ENCODE peak calls at places on chromosomes 2 and 18, in eight cellular contexts. T is memory B cell; N is glutamatergic neuron; X is naive thymus-derived CD4-positive, alpha-beta T cell; D is 8988T; P is HCEC 1CT; F is neural crest cell; B is astrocyte. V is an unnamed sample.

GRCh38 chr2:149741646-149742045 is 154.1 kb upstream of the MMADHC start:
- DNase-seq in F (no peak), B (peak; percentile 93), X (no peak), P (peak; percentile 93), N (no peak), T (no peak), D (no peak), V (no peak)

GRCh38 chr2:38499921-38500634 is 102.7 kb downstream of the HNRNPLL start:
- DNase-seq in D (no peak), F (no peak), T (no peak), P (no peak), X (no peak), N (no peak), B (no peak), V (no peak)

GRCh38 chr2:176001281-176001902 is 675 bp downstream of the LNPK start:
- DNase-seq in P (peak; percentile 37), F (peak; percentile 33), X (peak; percentile 16), T (no peak), D (no peak), N (peak; percentile 44), B (peak; percentile 33), V (peak; percentile 29)

GRCh38 chr2:53987336-53987921 is 16.6 kb upstream of the PSME4 start:
- DNase-seq in T (no peak), B (peak; percentile 90), P (peak; percentile 44), N (no peak), D (no peak), F (no peak), X (no peak), V (no peak)

GRCh38 chr18:49052891-49053644 is 102.3 kb upstream of the SMAD7 start:
- DNase-seq in P (peak; percentile 88), T (no peak), D (peak; percentile 49), B (peak; percentile 99), F (no peak), N (no peak), X (no peak), V (no peak)

GRCh38 chr18:79687806-79688205 is 8.2 kb downstream of the CTDP1 start:
- DNase-seq in B (peak; percentile 62), X (no peak), P (no peak), D (no peak), F (no peak), N (no peak), T (no peak), V (no peak)

GRCh38 chr2:212387146-212387545 is 151.5 kb downstream of the ERBB4 start:
- DNase-seq in D (no peak), N (no peak), F (no peak), X (no peak), B (peak; percentile 72), T (no peak), P (no peak), V (no peak)

GRCh38 chr2:206993512-206993911 is 54.2 kb downstream of the CPO start:
- DNase-seq in T (no peak), F (no peak), N (no peak), D (no peak), P (no peak), B (no peak), X (no peak), V (no peak)

GRCh38 chr2:200728630-200729029 is 83.1 kb upstream of the BZW1 start:
- DNase-seq in X (no peak), B (no peak), D (no peak), T (no peak), P (peak; percentile 69), F (no peak), N (no peak), V (no peak)

GRCh38 chr2:34547340-34547739 is 948.2 kb upstream of the FAM98A start:
- DNase-seq in D (no peak), F (no peak), N (no peak), P (no peak), B (no peak), T (no peak), X (no peak), V (no peak)

GRCh38 chr18:4181882-4182568 is 273.1 kb downstream of the DLGAP1 start:
- DNase-seq in B (no peak), T (no peak), D (no peak), P (no peak), N (no peak), F (no peak), X (no peak), V (no peak)

GRCh38 chr2:148110184-148110583 is 89.3 kb downstream of the MBD5 start:
- DNase-seq in T (no peak), N (no peak), F (no peak), B (no peak), X (no peak), P (no peak), D (no peak), V (no peak)

GRCh38 chr2:65129276-65129612 is 662 bp downstream of the RAB1A start:
- DNase-seq in D (no peak), F (no peak), N (no peak), B (no peak), X (no peak), P (no peak), T (peak; percentile 5), V (no peak)

GRCh38 chr18:58247363-58247834 is 203.4 kb downstream of the NEDD4L start:
- DNase-seq in B (peak; percentile 39), T (no peak), F (no peak), N (peak; percentile 65), D (no peak), X (no peak), P (no peak), V (peak; percentile 79)

GRCh38 chr18:59470627-59471121 is 111.6 kb upstream of the LMAN1 start:
- DNase-seq in F (no peak), D (no peak), B (no peak), P (no peak), T (no peak), N (no peak), X (no peak), V (peak; percentile 51)

GRCh38 chr2:230306474-230306873 is 20.5 kb upstream of the SP140L start:
- DNase-seq in N (no peak), F (no peak), D (no peak), B (no peak), T (no peak), P (no peak), X (no peak), V (no peak)

GRCh38 chr2:151922845-151923666 is 94.8 kb upstream of the ARL5A start:
- DNase-seq in F (no peak), B (no peak), T (no peak), X (no peak), D (no peak), P (no peak), N (no peak), V (no peak)

GRCh38 chr2:140695163-140695562 is 1435.7 kb downstream of the LRP1B start:
- DNase-seq in B (no peak), T (no peak), F (no peak), P (peak; percentile 91), D (no peak), X (no peak), N (no peak), V (no peak)

GRCh38 chr2:151930042-151930441 is 101.8 kb upstream of the ARL5A start:
- DNase-seq in F (no peak), T (no peak), N (no peak), P (no peak), X (no peak), B (no peak), D (no peak), V (no peak)

GRCh38 chr18:41881285-41881684 is 73.7 kb upstream of the PIK3C3 start:
- DNase-seq in P (peak; percentile 85), B (peak; percentile 64), X (no peak), F (no peak), N (no peak), D (no peak), T (no peak), V (no peak)

V was measured in cerebellum.